ENCODE peak calls at places on chromosomes 11 and 22, in six cellular contexts. M is mucosa of descending colon, H is AG04449, I is coronary artery, E is OCI-LY7, F is stomach. B is an unnamed sample.

GRCh38 chr22:24133187-24133965 is 47.9 kb upstream of the SUSD2 start:
- DNase-seq in M (no peak), H (no peak), I (no peak), E (no peak), F (no peak), B (no peak)

GRCh38 chr11:72321381-72321996 is 77.5 kb upstream of the PHOX2A start:
- DNase-seq in M (no peak), H (no peak), I (no peak), E (no peak), F (no peak), B (no peak)

GRCh38 chr11:41497974-41498373 is 38.5 kb upstream of the LRRC4C start:
- DNase-seq in M (no peak), H (no peak), I (no peak), E (no peak), F (no peak), B (no peak)

GRCh38 chr11:111379500-111380136 is 543 bp upstream of the POU2AF1 start:
- DNase-seq in M (no peak), H (no peak), I (no peak), E (peak; percentile 94), F (no peak), B (no peak)

GRCh38 chr11:19931768-19932369 is 219.2 kb downstream of the NAV2 start:
- DNase-seq in M (no peak), H (no peak), I (peak; percentile 67), E (no peak), F (no peak), B (no peak)

GRCh38 chr11:47412152-47412746 is 3.9 kb downstream of the SLC39A13 start:
- DNase-seq in M (peak; percentile 63), H (no peak), I (no peak), E (peak; percentile 71), F (peak; percentile 54), B (peak; percentile 58)

GRCh38 chr22:43207849-43208702 is 21.1 kb upstream of the TTLL12 start:
- DNase-seq in M (no peak), H (no peak), I (no peak), E (no peak), F (no peak), B (no peak)

GRCh38 chr11:121293276-121293569 is 652 bp downstream of the SC5D start:
- DNase-seq in M (no peak), H (no peak), I (no peak), E (no peak), F (no peak), B (no peak)

GRCh38 chr11:100681064-100681502 is 6.0 kb upstream of the ARHGAP42 start:
- DNase-seq in M (peak; percentile 88), H (no peak), I (no peak), E (peak; percentile 56), F (peak; percentile 78), B (no peak)

GRCh38 chr11:57571631-57572030 is 4.2 kb upstream of the UBE2L6 start:
- DNase-seq in M (no peak), H (no peak), I (no peak), E (no peak), F (no peak), B (no peak)

GRCh38 chr22:20408891-20409290 is 14.9 kb downstream of the ZNF74 start:
- DNase-seq in M (no peak), H (no peak), I (peak; percentile 50), E (no peak), F (peak; percentile 9), B (no peak)

GRCh38 chr11:92342886-92343285 is 118.3 kb downstream of the FAT3 start:
- DNase-seq in M (no peak), H (no peak), I (no peak), E (no peak), F (no peak), B (no peak)

GRCh38 chr11:92346220-92346619 is 121.6 kb downstream of the FAT3 start:
- DNase-seq in M (no peak), H (no peak), I (no peak), E (no peak), F (no peak), B (no peak)

GRCh38 chr11:92342034-92342433 is 117.4 kb downstream of the FAT3 start:
- DNase-seq in M (no peak), H (no peak), I (no peak), E (no peak), F (no peak), B (no peak)

GRCh38 chr11:92340839-92341238 is 116.2 kb downstream of the FAT3 start:
- DNase-seq in M (peak; percentile 30), H (no peak), I (no peak), E (peak; percentile 3), F (no peak), B (no peak)
- TF ChIP-seq CTCF in M (no peak), H (peak; percentile 28), I (no peak), E (peak; percentile 72), F (no peak), B (peak; percentile 30)

GRCh38 chr11:40129276-40129675 is 1330.2 kb downstream of the LRRC4C start:
- DNase-seq in M (no peak), H (no peak), I (no peak), E (no peak), F (no peak), B (no peak)

GRCh38 chr11:40130427-40130826 is 1329.0 kb downstream of the LRRC4C start:
- DNase-seq in M (no peak), H (no peak), I (no peak), E (no peak), F (no peak), B (no peak)

GRCh38 chr11:40125054-40125453 is 1334.4 kb downstream of the LRRC4C start:
- DNase-seq in M (peak; percentile 4), H (no peak), I (no peak), E (no peak), F (no peak), B (no peak)
- TF ChIP-seq CTCF in M (no peak), H (no peak), I (no peak), E (peak; percentile 26), F (peak; percentile 17), B (peak; percentile 45)

GRCh38 chr11:10758959-10759358 is 7.9 kb downstream of the CTR9 start:
- DNase-seq in M (no peak), H (no peak), I (no peak), E (peak; percentile 24), F (no peak), B (no peak)
- TF ChIP-seq CTCF in M (no peak), H (no peak), I (no peak), E (peak; percentile 76), F (no peak), B (no peak)

GRCh38 chr11:31493235-31493634 is 16.2 kb downstream of the IMMP1L start:
- DNase-seq in M (no peak), H (no peak), I (no peak), E (no peak), F (no peak), B (no peak)

GRCh38 chr11:31492320-31492913 is 17.0 kb downstream of the IMMP1L start:
- DNase-seq in M (no peak), H (no peak), I (no peak), E (no peak), F (no peak), B (no peak)

DNA sequence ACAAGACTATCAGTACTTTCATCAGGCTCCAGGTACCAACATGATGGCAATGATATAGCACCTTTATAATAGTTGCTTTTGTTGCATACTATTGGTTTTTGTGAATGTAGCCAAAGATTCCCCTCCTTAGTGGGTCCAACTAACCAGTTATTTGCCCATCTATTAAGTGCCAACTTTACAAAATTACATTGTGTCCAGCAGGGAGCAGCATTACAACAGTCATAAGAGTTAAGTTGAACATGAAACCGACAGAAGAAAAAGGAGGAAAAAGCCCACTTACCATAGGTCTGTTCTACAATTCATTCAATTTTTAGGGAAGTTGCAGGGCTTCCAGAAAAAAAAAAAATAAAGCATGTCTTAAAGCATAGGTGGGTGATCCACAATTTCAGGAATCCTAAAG is 21.6 kb downstream of the IMMP1L start:
- DNase-seq in M (peak; percentile 20), H (no peak), I (no peak), E (peak; percentile 26), F (no peak), B (no peak)
- TF ChIP-seq CTCF in M (no peak), H (peak; percentile 26), I (no peak), E (peak; percentile 74), F (peak; percentile 32), B (peak; percentile 37)

DNA sequence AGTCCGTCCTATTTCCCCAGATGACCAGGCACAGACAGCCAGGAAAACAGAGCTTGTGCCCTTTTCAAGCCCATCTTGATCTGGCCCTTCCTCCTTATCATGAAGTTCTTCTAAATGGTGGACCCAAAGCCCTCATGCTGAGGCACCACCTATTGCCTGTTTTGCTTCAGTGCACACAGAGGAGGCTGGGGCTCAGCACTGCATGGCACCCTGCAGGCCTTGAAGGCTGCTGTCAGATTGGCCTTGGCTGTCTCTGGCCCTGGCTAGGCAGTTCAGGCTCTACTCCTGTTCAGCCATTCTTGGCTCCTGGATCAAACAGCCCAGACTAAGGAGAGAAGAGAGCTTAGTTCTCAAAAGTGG is 49.2 kb downstream of the OTOG start:
- DNase-seq in M (no peak), H (no peak), I (no peak), E (no peak), F (no peak), B (no peak)
- TF ChIP-seq CTCF in M (no peak), H (no peak), I (no peak), E (no peak), F (no peak), B (no peak)

GRCh38 chr11:12414641-12415040 is 37.3 kb downstream of the PARVA start:
- DNase-seq in M (no peak), H (no peak), I (peak; percentile 17), E (no peak), F (no peak), B (no peak)
- TF ChIP-seq CTCF in M (no peak), H (no peak), I (no peak), E (no peak), F (no peak), B (no peak)

GRCh38 chr11:123235687-123236261 is 40.7 kb upstream of the CLMP start:
- DNase-seq in M (no peak), H (no peak), I (no peak), E (no peak), F (no peak), B (no peak)
- TF ChIP-seq CTCF in M (no peak), H (no peak), I (no peak), E (no peak), F (no peak), B (no peak)